ENCODE peak calls at places on chromosome X, in eight cellular contexts. U is SJSA1, M is choroid plexus epithelial cell, A is mucosa of descending colon, S is cardiac muscle cell, R is cardiac fibroblast, J is Peyer's patch, V is H7. O is an unnamed sample.

GRCh38 chrX:41245641-41246040 is 88.3 kb upstream of the DDX3X start:
- DNase-seq in U (no peak), M (peak), A (no peak), S (no peak), R (no peak), J (no peak), V (no peak), O (no peak)

GRCh38 chrX:78989349-78989748 is 44.2 kb downstream of the P2RY10 start:
- DNase-seq in U (no peak), M (no peak), A (no peak), S (no peak), R (no peak), J (no peak), V (no peak), O (no peak)

GRCh38 chrX:104253567-104254441 is 929 bp downstream of the ESX1 start:
- DNase-seq in U (no peak), M (no peak), A (no peak), S (peak), R (no peak), J (no peak), V (peak), O (no peak)

GRCh38 chrX:120514236-120514635 is 45.1 kb upstream of the LAMP2 start:
- DNase-seq in U (no peak), M (peak), A (no peak), S (no peak), R (peak), J (no peak), V (peak), O (no peak)

GRCh38 chrX:95675794-95676193 is 1008.8 kb upstream of the DIAPH2 start:
- DNase-seq in U (no peak), M (no peak), A (no peak), S (no peak), R (no peak), J (no peak), V (no peak), O (no peak)

GRCh38 chrX:149825424-149825823 is 43.7 kb downstream of the MAGEA9 start:
- DNase-seq in U (peak), M (peak), A (no peak), S (peak), R (peak), J (no peak), V (no peak), O (peak)

GRCh38 chrX:154082396-154083133 is 15.0 kb downstream of the MECP2 start:
- DNase-seq in U (peak), M (peak), A (no peak), S (no peak), R (peak), J (no peak), V (no peak), O (no peak)

GRCh38 chrX:146208821-146209220 is 391.2 kb downstream of the SLITRK2 start:
- DNase-seq in U (no peak), M (no peak), A (no peak), S (no peak), R (no peak), J (no peak), V (no peak), O (no peak)

GRCh38 chrX:41240504-41240903 is 93.5 kb upstream of the DDX3X start:
- DNase-seq in U (no peak), M (no peak), A (no peak), S (no peak), R (no peak), J (no peak), V (no peak), O (no peak)

GRCh38 chrX:19924285-19924684 is 36.9 kb upstream of the SH3KBP1 start:
- DNase-seq in U (no peak), M (peak), A (no peak), S (no peak), R (no peak), J (no peak), V (no peak), O (no peak)

GRCh38 chrX:14497184-14497666 is 32.1 kb upstream of the GLRA2 start:
- DNase-seq in U (no peak), M (peak), A (no peak), S (no peak), R (peak), J (no peak), V (no peak), O (no peak)

GRCh38 chrX:112818114-112819012 is 22.3 kb downstream of the AMOT start:
- DNase-seq in U (no peak), M (no peak), A (no peak), S (no peak), R (no peak), J (no peak), V (no peak), O (peak)

GRCh38 chrX:148542481-148543255 is 42.3 kb downstream of the AFF2 start:
- DNase-seq in U (no peak), M (no peak), A (no peak), S (no peak), R (no peak), J (no peak), V (no peak), O (no peak)
- H3K4me3 ChIP-seq in U (no peak), M (no peak), A (no peak), S (no peak), R (no peak), J (no peak), V (no peak), O (no peak)

GRCh38 chrX:88136328-88136727 is 610.7 kb upstream of the CPXCR1 start:
- DNase-seq in U (no peak), M (no peak), A (no peak), S (peak), R (no peak), J (no peak), V (no peak), O (no peak)
- H3K4me3 ChIP-seq in U (no peak), M (no peak), A (no peak), S (no peak), R (no peak), J (no peak), V (no peak), O (no peak)

GRCh38 chrX:37783284-37783683 is 3.4 kb downstream of the CYBB start:
- DNase-seq in U (no peak), M (no peak), A (no peak), S (no peak), R (no peak), J (no peak), V (no peak), O (no peak)

GRCh38 chrX:37776283-37776986 is 3.4 kb upstream of the CYBB start:
- DNase-seq in U (no peak), M (no peak), A (no peak), S (no peak), R (no peak), J (no peak), V (no peak), O (no peak)

GRCh38 chrX:37781808-37782207 is 1.9 kb downstream of the CYBB start:
- DNase-seq in U (no peak), M (no peak), A (no peak), S (no peak), R (no peak), J (no peak), V (no peak), O (no peak)

GRCh38 chrX:37776987-37777325 is 2.9 kb upstream of the CYBB start:
- DNase-seq in U (no peak), M (no peak), A (no peak), S (no peak), R (no peak), J (no peak), V (no peak), O (no peak)

GRCh38 chrX:37779857-37780256 is at the start of gene CYBB:
- DNase-seq in U (no peak), M (no peak), A (no peak), S (no peak), R (no peak), J (no peak), V (no peak), O (no peak)
- H3K4me3 ChIP-seq in U (no peak), M (no peak), A (no peak), S (no peak), R (no peak), J (peak), V (no peak), O (no peak)

GRCh38 chrX:136694491-136695087 is 46.6 kb downstream of the CD40LG start:
- DNase-seq in U (no peak), M (peak), A (no peak), S (peak), R (peak), J (no peak), V (peak), O (no peak)

GRCh38 chrX:136689441-136689840 is 41.5 kb downstream of the CD40LG start:
- DNase-seq in U (no peak), M (peak), A (no peak), S (peak), R (no peak), J (no peak), V (peak), O (no peak)

GRCh38 chrX:136692271-136692670 is 44.3 kb downstream of the CD40LG start:
- DNase-seq in U (no peak), M (no peak), A (no peak), S (no peak), R (peak), J (no peak), V (no peak), O (no peak)

GRCh38 chrX:136687457-136687856 is 39.5 kb downstream of the CD40LG start:
- DNase-seq in U (no peak), M (no peak), A (no peak), S (no peak), R (no peak), J (no peak), V (no peak), O (no peak)

DNA sequence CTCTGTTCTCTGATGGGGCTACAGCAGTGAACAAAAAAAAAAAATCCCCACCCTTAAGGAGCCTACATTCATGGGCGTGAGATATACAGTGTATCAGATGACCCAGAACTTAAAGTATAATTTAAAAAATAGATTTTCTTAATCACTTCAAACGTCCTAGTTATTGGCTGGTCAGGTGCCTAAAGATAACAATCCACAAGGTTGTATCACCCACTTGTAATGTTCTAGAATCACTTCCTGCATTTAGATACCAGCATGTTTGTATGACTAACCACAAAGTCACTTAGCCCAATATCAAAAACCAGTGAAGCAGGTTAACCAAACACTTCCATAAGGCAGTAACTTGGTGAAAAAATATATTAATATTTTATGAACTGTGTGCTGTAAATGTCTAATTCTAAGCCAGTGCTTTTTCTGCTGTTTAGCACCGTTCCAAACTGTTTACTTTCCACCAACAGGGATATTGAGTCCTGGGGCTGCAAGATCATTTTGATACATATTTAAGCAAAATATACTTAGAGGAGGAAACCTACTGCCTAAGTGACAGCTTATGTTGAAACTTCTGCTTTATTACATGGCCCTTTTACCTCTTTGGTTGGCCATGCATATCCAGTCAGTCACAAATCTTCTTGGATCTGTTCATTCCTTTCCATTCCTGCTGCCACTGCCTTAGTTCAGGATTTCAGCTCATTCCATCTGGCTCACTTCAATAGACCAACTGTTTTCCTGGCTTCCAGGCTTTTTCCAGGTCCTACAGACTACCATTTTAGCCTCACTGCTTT is 43.3 kb downstream of the CD40LG start:
- DNase-seq in U (no peak), M (peak), A (no peak), S (no peak), R (peak), J (no peak), V (no peak), O (no peak)
- H3K4me3 ChIP-seq in U (no peak), M (no peak), A (no peak), S (no peak), R (no peak), J (no peak), V (no peak), O (no peak)

DNA sequence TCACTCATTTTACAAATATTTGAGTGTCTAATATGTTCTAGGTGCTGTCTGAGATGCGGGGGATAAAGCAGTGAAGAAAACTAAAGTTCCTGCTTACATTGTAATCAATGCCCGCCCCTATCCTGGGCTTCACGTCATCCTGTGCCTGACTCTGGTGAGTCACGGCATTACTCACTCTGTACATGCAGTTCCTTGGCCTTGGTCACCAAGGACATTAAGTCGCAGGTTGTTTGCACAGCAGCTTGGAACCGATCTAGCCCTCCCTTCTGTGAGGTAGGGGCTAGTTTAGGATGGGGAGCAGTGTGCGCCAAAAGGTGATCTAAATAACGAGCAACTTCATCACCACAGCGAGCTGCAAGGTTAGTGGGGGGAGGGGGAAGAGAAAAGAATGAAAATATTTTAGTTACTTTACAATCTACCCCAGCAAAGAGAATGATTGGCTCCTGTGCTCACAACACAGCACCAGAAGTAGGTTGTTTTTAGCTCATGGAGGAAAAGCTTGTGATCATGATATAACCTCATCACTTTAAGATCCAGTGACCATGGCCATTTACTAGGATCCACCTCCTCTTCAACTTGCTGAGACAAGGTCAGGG is 48.0 kb upstream of the HDAC8 start:
- DNase-seq in U (peak), M (peak), A (no peak), S (no peak), R (peak), J (peak), V (no peak), O (peak)
- H3K4me3 ChIP-seq in U (no peak), M (peak), A (no peak), S (no peak), R (no peak), J (no peak), V (no peak), O (no peak)